ENCODE peak calls at places on chromosomes 16 and 17, in five cellular contexts. Q, N, E, Z and H are unnamed samples.

GRCh38 chr17:17741346-17742023 is 60.2 kb downstream of the RAI1 start:
- DNase-seq in Q (no peak), N (no peak), E (no peak), Z (no peak), H (no peak)

GRCh38 chr17:49522329-49522890 is 27.3 kb downstream of the NGFR start:
- DNase-seq in Q (no peak), N (no peak), E (no peak), Z (no peak), H (no peak)

GRCh38 chr17:33328129-33328528 is 35.0 kb upstream of the ASIC2 start:
- DNase-seq in Q (no peak), N (no peak), E (no peak), Z (peak; percentile 4), H (peak; percentile 15)

GRCh38 chr17:79700574-79700973 is 30.2 kb upstream of the ENPP7 start:
- DNase-seq in Q (no peak), N (no peak), E (no peak), Z (no peak), H (no peak)

GRCh38 chr17:59331129-59331928 is at the start of gene YPEL2:
- DNase-seq in Q (peak; percentile 93), N (peak; percentile 87), E (peak; percentile 95), Z (peak; percentile 91), H (peak; percentile 98)

GRCh38 chr17:75505152-75505409 is 10.3 kb downstream of the CASKIN2 start:
- DNase-seq in Q (no peak), N (no peak), E (no peak), Z (no peak), H (no peak)

GRCh38 chr16:58399718-58400633 is 7.7 kb downstream of the GINS3 start:
- DNase-seq in Q (no peak), N (no peak), E (no peak), Z (peak; percentile 23), H (no peak)

GRCh38 chr17:63930951-63931575 is 1.1 kb downstream of the CD79B start:
- DNase-seq in Q (no peak), N (peak; percentile 62), E (peak; percentile 38), Z (no peak), H (no peak)

GRCh38 chr17:62807812-62808575 is at the start of gene MARCHF10:
- DNase-seq in Q (peak; percentile 48), N (peak; percentile 3), E (peak; percentile 41), Z (no peak), H (no peak)

GRCh38 chr17:28941251-28941650 is 10.1 kb downstream of the PHF12 start:
- DNase-seq in Q (no peak), N (no peak), E (no peak), Z (no peak), H (no peak)

GRCh38 chr17:19370493-19370960 is 7.8 kb upstream of the MAPK7 start:
- DNase-seq in Q (no peak), N (no peak), E (no peak), Z (no peak), H (no peak)

GRCh38 chr16:24180451-24180850 is 75.7 kb upstream of the CACNG3 start:
- DNase-seq in Q (no peak), N (no peak), E (no peak), Z (no peak), H (no peak)

GRCh38 chr17:58228679-58229078 is 9.6 kb upstream of the MKS1 start:
- DNase-seq in Q (no peak), N (no peak), E (no peak), Z (no peak), H (no peak)

GRCh38 chr17:41029633-41030245 is at the start of gene KRTAP1-4:
- DNase-seq in Q (no peak), N (no peak), E (no peak), Z (no peak), H (no peak)

GRCh38 chr16:75733305-75734141 is 7.2 kb upstream of the CPHXL start:
- DNase-seq in Q (no peak), N (no peak), E (no peak), Z (peak; percentile 85), H (peak; percentile 88)

GRCh38 chr17:69287168-69287567 is 39.8 kb downstream of the ABCA5 start:
- DNase-seq in Q (no peak), N (no peak), E (no peak), Z (peak; percentile 25), H (no peak)

GRCh38 chr17:63937319-63937718 is 5.2 kb upstream of the CD79B start:
- DNase-seq in Q (no peak), N (no peak), E (no peak), Z (no peak), H (no peak)

GRCh38 chr17:39153541-39154111 is 2.2 kb upstream of the PLXDC1 start:
- DNase-seq in Q (peak; percentile 93), N (peak; percentile 92), E (peak; percentile 93), Z (peak; percentile 88), H (peak; percentile 79)

GRCh38 chr17:42999003-42999525 is 845 bp downstream of the RPL27 start:
- DNase-seq in Q (no peak), N (no peak), E (no peak), Z (no peak), H (no peak)

GRCh38 chr17:45353047-45353446 is 36.2 kb upstream of the MAP3K14 start:
- DNase-seq in Q (peak; percentile 7), N (peak; percentile 3), E (no peak), Z (no peak), H (no peak)

GRCh38 chr16:75109732-75110243 is 6.8 kb downstream of the LDHD start:
- DNase-seq in Q (no peak), N (no peak), E (no peak), Z (no peak), H (peak; percentile 57)

GRCh38 chr16:3938843-3939624 is 58.5 kb upstream of the CREBBP start:
- DNase-seq in Q (peak; percentile 60), N (peak; percentile 63), E (no peak), Z (peak; percentile 89), H (peak; percentile 76)

GRCh38 chr16:73036074-73036826 is 11.7 kb downstream of the ZFHX3 start:
- DNase-seq in Q (no peak), N (no peak), E (no peak), Z (no peak), H (no peak)

GRCh38 chr16:19169081-19169639 is 1.1 kb downstream of the SYT17 start:
- DNase-seq in Q (no peak), N (no peak), E (no peak), Z (no peak), H (no peak)

GRCh38 chr17:66200685-66201092 is 8.8 kb upstream of the CEP112 start:
- DNase-seq in Q (peak; percentile 5), N (peak; percentile 41), E (peak; percentile 34), Z (peak; percentile 83), H (peak; percentile 59)

GRCh38 chr17:59846391-59847165 is 46.2 kb downstream of the TUBD1 start:
- DNase-seq in Q (peak; percentile 70), N (no peak), E (peak; percentile 68), Z (peak; percentile 94), H (peak; percentile 81)

GRCh38 chr17:60091908-60092331 is 13.2 kb upstream of the HEATR6 start:
- DNase-seq in Q (no peak), N (no peak), E (no peak), Z (peak; percentile 86), H (peak; percentile 22)

GRCh38 chr17:12545877-12546513 is 119.7 kb upstream of the MYOCD start:
- DNase-seq in Q (peak; percentile 44), N (no peak), E (no peak), Z (peak; percentile 63), H (peak; percentile 45)

GRCh38 chr17:78645421-78646295 is 68.5 kb upstream of the DNAH17 start:
- DNase-seq in Q (peak; percentile 48), N (peak; percentile 54), E (peak; percentile 78), Z (peak; percentile 34), H (no peak)

GRCh38 chr17:10657123-10657522 is at the start of gene MYH3:
- DNase-seq in Q (no peak), N (no peak), E (no peak), Z (no peak), H (no peak)

GRCh38 chr17:4908301-4908700 is 5.4 kb upstream of the CHRNE start:
- DNase-seq in Q (peak; percentile 85), N (no peak), E (no peak), Z (no peak), H (peak; percentile 19)

GRCh38 chr16:54475019-54475418 is 188.4 kb upstream of the IRX3 start:
- DNase-seq in Q (no peak), N (no peak), E (no peak), Z (no peak), H (no peak)
- H3K27me3 ChIP-seq in Q (no peaks in the 10 kb centered on the region), N (no peaks in the 10 kb centered on the region), E (no peaks in the 10 kb centered on the region), Z (no peaks in the 10 kb centered on the region), H (no peaks in the 10 kb centered on the region)

GRCh38 chr17:20916383-20916782 is 126.4 kb downstream of the USP22 start:
- DNase-seq in Q (no peak), N (no peak), E (no peak), Z (no peak), H (no peak)

GRCh38 chr17:20919990-20920812 is 122.6 kb downstream of the USP22 start:
- DNase-seq in Q (no peak), N (no peak), E (no peak), Z (no peak), H (no peak)

GRCh38 chr17:20914658-20915057 is 128.2 kb downstream of the USP22 start:
- DNase-seq in Q (no peak), N (no peak), E (no peak), Z (no peak), H (no peak)
- H3K9me3 ChIP-seq in Q (no peaks in the 10 kb centered on the region), N (no peaks in the 10 kb centered on the region), E (no peaks in the 10 kb centered on the region), Z (no peaks in the 10 kb centered on the region), H (no peaks in the 10 kb centered on the region)

GRCh38 chr16:278863-279366 is 1.5 kb upstream of the ARHGDIG start:
- DNase-seq in Q (no peak), N (peak; percentile 23), E (peak; percentile 34), Z (peak; percentile 17), H (no peak)

GRCh38 chr16:280991-281659 is 734 bp downstream of the ARHGDIG start:
- DNase-seq in Q (no peak), N (no peak), E (no peak), Z (no peak), H (no peak)

GRCh38 chr16:280005-280421 is 378 bp upstream of the ARHGDIG start:
- DNase-seq in Q (no peak), N (no peak), E (no peak), Z (no peak), H (no peak)

GRCh38 chr16:280552-280951 is at the start of gene ARHGDIG:
- DNase-seq in Q (no peak), N (no peak), E (no peak), Z (no peak), H (peak; percentile 34)

DNA sequence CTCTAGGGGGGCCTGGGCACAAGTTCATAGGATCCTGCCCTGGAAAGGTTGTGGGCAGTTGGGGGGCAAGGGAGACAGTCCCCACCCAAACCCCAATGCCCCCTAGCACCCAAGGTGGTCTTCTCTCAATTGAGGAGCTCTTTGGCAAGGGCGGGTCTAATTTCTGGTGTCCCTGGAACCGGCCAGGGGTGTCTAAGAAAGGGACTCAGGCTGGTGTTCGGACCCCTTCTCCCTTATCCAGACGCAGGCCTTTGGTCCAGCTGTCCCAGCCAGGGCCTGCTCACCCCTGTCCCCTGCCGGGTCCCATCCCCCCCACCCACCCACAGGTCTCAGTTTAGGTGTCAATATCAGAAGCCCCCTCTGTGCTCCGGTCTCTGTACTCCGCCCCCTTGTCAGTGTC is 860 bp upstream of the ARHGDIG start:
- DNase-seq in Q (no peak), N (no peak), E (no peak), Z (no peak), H (no peak)
- H3K27me3 ChIP-seq in Q (peaks cover 40% of the 10 kb centered on the region), N (peaks cover 16% of the 10 kb centered on the region), E (peaks cover 7% of the 10 kb centered on the region), Z (peaks cover 46% of the 10 kb centered on the region), H (peaks cover 9% of the 10 kb centered on the region)

DNA sequence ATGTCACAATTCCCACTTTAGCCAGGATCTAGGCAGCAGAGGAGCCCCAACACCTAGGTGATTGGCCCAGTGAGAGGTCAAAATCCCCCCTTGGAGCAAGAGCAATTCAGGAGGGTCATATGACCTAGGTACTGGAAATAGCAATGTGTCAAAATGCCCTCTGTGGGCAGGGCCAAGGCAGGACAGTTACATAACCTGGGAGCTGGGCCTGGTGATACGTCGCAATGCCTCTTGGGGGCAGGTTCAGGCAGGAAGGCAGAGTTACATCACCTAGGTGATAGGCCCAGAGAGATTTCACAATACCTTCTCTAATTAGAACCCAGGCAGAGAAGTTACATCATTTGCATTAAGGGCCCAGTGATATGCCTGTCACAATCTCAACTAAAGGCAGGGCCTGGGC is 1906.3 kb downstream of the TP53TG3F start:
- DNase-seq in Q (no peak), N (no peak), E (no peak), Z (no peak), H (no peak)
- H3K9me3 ChIP-seq in Q (peaks cover 21% of the 10 kb centered on the region), N (peaks cover 21% of the 10 kb centered on the region), E (no peaks in the 10 kb centered on the region), Z (peaks cover 9% of the 10 kb centered on the region), H (no peaks in the 10 kb centered on the region)